ENCODE peak calls at places on chromosomes 1 and 21, in eight cellular contexts. F is psoas muscle; G is stomach; Q is CD8-positive, alpha-beta T cell; V is AG04449; I is CD4-positive, alpha-beta memory T cell; Z is brain microvascular endothelial cell; C is upper lobe of right lung. D is an unnamed sample.

GRCh38 chr1:79044974-79045650 is 38.6 kb upstream of the ADGRL4 start:
- DNase-seq in F (no peak), G (no peak), Q (no peak), V (no peak), I (no peak), Z (no peak), C (no peak), D (no peak)

GRCh38 chr1:221961532-221962292 is 219.8 kb upstream of the DUSP10 start:
- DNase-seq in F (no peak), G (no peak), Q (peak; percentile 34), V (no peak), I (peak; percentile 44), Z (peak; percentile 54), C (no peak), D (no peak)

GRCh38 chr1:46393510-46393909 is 607 bp upstream of the FAAH start:
- DNase-seq in F (no peak), G (no peak), Q (no peak), V (no peak), I (no peak), Z (no peak), C (no peak), D (no peak)

GRCh38 chr1:222093518-222093917 is 351.6 kb upstream of the DUSP10 start:
- DNase-seq in F (no peak), G (no peak), Q (no peak), V (no peak), I (no peak), Z (no peak), C (no peak), D (no peak)

GRCh38 chr21:42199488-42200463 is 19.2 kb upstream of the ABCG1 start:
- DNase-seq in F (no peak), G (no peak), Q (peak; percentile 47), V (peak; percentile 3), I (peak; percentile 61), Z (peak; percentile 9), C (peak; percentile 21), D (peak; percentile 39)

GRCh38 chr1:117147856-117148588 is 26.5 kb upstream of the TRIM45 start:
- DNase-seq in F (no peak), G (no peak), Q (no peak), V (no peak), I (no peak), Z (peak; percentile 48), C (no peak), D (no peak)

GRCh38 chr1:63575340-63575826 is 17.8 kb upstream of the PGM1 start:
- DNase-seq in F (no peak), G (no peak), Q (no peak), V (no peak), I (no peak), Z (no peak), C (no peak), D (no peak)

GRCh38 chr1:23908453-23909341 is 4.5 kb downstream of the CNR2 start:
- DNase-seq in F (no peak), G (no peak), Q (peak; percentile 42), V (no peak), I (no peak), Z (no peak), C (no peak), D (no peak)

GRCh38 chr1:11653101-11653601 is 1.1 kb downstream of the FBXO2 start:
- DNase-seq in F (no peak), G (peak; percentile 63), Q (no peak), V (no peak), I (no peak), Z (no peak), C (no peak), D (no peak)

GRCh38 chr1:39450956-39451601 is 40.4 kb upstream of the BMP8A start:
- DNase-seq in F (no peak), G (no peak), Q (no peak), V (no peak), I (no peak), Z (peak; percentile 29), C (no peak), D (no peak)

GRCh38 chr1:11767932-11768704 is 6.1 kb downstream of the C1orf167 start:
- DNase-seq in F (no peak), G (no peak), Q (no peak), V (no peak), I (no peak), Z (no peak), C (no peak), D (no peak)

GRCh38 chr1:202058001-202058908 is 47.9 kb downstream of the ELF3 start:
- DNase-seq in F (no peak), G (peak; percentile 34), Q (no peak), V (no peak), I (no peak), Z (peak; percentile 53), C (no peak), D (no peak)

GRCh38 chr1:21361506-21361905 is 71.2 kb upstream of the ECE1 start:
- DNase-seq in F (no peak), G (no peak), Q (no peak), V (no peak), I (no peak), Z (no peak), C (no peak), D (no peak)

GRCh38 chr1:94039514-94039870 is 81.5 kb downstream of the ABCA4 start:
- DNase-seq in F (peak; percentile 70), G (peak; percentile 74), Q (peak; percentile 30), V (no peak), I (no peak), Z (peak; percentile 74), C (peak; percentile 81), D (no peak)

DNA sequence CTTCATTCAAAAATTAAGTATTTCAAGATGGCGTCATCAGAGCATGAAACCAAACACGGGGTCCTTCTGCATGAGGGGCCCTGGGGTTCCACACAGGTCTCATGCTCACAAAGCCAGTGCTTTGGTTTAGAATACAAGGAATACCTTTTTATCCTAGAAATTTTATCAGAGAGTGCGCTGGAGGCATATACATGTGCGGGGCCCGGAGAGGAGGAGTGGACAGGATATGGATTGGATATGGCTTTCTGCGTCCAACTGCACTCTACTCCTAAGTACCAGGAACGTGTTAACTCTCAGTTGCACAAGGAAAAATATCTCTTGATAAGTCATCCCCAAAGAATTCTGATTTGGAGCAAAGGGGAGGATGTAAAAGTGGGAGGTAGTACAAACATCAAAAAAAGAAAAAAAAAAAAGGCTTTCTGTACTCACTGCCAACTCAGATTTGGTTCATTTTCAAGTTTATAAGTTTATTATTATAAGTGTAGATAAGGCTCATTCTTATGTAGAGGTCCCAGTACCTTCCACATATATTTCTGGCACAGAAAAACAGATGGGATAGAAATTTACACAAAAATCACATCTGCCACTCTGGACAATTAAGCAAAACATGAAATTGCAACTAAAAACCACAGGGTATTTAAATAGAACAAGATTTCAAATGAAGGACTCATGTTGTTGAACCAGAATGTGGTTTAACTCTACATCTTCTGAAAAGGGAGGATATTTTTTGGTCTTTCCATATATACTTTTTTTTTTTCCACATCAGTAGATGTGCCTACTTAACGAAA is 208.5 kb downstream of the PBX1 start:
- DNase-seq in F (no peak), G (no peak), Q (no peak), V (peak; percentile 87), I (no peak), Z (peak; percentile 89), C (no peak), D (no peak)
- H3K4me3 ChIP-seq in F (no peak overlapping the region), G (no peak overlapping the region), Q (no peak overlapping the region), V (no peak overlapping the region), I (no peak overlapping the region), Z (no peak overlapping the region), C (no peak overlapping the region), D (no peak overlapping the region)

DNA sequence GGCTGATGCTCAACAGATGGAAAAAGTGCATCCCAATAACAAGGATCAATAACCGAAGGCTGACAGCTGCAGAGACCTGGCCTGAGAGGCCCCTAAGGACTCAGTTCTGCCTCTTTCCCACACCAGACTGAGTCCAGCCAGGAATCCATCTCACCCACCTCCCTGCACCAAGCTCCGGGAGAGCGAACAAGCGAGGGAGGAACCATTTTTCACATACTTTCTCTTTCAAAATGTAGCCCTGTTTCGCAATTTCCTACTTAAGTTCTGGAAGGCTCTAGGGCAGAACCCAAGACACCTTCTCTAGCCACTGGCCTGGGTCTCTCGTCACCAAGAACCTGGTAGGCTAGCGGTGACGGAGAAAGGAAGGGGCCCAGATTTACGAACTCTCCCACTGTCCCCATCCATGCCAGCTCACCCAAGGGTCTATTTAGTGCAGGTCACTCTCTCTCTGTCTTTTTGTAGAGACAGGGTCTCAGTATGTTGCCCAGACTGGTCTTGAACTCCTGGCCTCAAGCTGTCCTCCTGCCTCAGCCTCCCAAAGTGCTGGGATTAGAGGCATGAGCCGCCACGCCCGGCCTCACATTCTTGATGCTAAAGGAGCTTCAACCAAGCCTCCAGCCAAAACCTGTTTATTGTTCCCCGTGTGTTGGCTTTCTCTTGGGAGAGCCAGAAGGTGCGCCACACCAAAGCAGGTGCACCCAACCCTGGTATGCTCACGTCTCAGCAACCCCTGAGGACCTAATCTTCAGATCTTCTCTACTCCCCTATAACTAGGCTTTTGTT is 10.9 kb upstream of the GNL2 start:
- DNase-seq in F (no peak), G (no peak), Q (no peak), V (peak; percentile 16), I (no peak), Z (no peak), C (no peak), D (no peak)
- H3K4me3 ChIP-seq in F (no peak overlapping the region), G (no peak overlapping the region), Q (no peak overlapping the region), V (no peak overlapping the region), I (no peak overlapping the region), Z (no peak overlapping the region), C (no peak overlapping the region), D (no peak overlapping the region)

DNA sequence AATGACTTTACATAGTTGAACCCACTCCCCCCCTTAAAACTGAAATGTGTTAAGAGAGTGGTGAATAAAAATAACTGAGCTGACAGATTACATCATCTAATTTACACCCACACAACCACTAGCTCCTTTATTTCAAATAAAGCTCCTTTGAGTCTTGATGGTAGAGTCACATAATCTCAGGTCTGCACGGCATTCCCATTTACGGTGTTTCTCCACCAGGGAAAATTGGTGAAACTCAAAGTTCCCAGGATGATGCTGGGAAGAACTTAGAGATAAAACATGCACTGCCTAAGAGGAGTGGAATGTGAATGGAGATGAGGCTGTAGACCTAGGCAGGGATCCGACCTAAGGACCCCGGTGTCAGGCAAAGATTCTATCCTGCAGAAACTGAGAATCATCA is 727.8 kb upstream of the ADAMTS5 start:
- DNase-seq in F (no peak), G (no peak), Q (no peak), V (no peak), I (no peak), Z (no peak), C (no peak), D (no peak)
- H3K4me3 ChIP-seq in F (no peak overlapping the region), G (no peak overlapping the region), Q (no peak overlapping the region), V (no peak overlapping the region), I (no peak overlapping the region), Z (no peak overlapping the region), C (no peak overlapping the region), D (no peak overlapping the region)

DNA sequence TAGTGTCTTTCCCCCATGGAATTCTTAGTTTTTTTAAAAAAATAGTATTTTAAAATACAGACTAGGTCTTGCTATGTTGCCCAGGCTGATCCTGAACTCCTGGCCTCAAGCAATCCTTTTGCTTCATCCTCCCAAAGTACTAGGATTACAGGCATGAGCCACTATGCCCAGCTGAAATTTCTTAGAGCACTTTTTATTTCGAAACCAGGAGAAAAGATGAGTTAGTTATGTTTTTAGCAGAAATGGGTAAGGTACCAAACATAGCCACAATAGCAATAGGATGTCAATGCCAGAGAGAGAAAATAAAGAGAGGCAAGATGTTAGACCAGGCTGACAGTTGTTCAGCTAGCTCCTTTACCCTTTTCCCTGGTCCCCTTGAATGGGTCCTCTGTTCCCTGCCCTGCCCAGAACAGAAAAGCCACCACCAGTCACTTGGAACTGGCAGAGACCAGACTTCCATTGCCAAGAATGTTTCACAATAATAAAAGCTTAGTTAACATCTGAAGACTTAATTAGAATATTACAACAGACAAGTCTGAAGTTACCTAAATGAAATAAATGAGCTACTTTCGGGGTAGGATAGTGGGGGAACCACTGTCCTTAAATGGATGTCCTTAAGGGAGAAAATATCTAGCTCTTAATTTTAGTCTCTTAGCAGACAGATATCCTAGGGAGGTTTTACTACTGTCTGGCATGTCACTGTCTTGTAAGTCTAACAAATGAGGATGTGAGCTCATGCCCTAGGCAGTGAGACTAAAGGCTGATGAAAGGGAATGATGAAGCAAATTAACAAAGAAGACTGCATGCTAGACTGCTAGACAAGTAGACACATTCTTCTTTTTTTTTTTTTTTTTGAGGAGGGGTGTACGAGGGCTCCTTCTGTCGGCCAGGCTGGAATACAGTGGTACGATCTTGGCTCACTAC is 54.2 kb downstream of the ABL2 start:
- DNase-seq in F (no peak), G (no peak), Q (no peak), V (peak; percentile 69), I (no peak), Z (peak; percentile 43), C (no peak), D (no peak)
- H3K4me3 ChIP-seq in F (peak overlapping the region; percentile 22), G (no peak overlapping the region), Q (no peak overlapping the region), V (no peak overlapping the region), I (no peak overlapping the region), Z (no peak overlapping the region), C (no peak overlapping the region), D (no peak overlapping the region)

D was measured in epithelial cell of proximal tubule.